ENCODE peak calls at places on chromosomes 1 and 21, in five cellular contexts. O is CD8-positive, alpha-beta T cell; V is SJSA1; U is esophagus muscularis mucosa; T is thoracic aorta. R is an unnamed sample.

GRCh38 chr1:179816196-179816960 is 61.2 kb downstream of the TOR1AIP2 start:
- DNase-seq in O (no peak), T (no peak), U (no peak), V (no peak), R (no peak)

GRCh38 chr1:225888898-225889690 is at the start of gene LEFTY1:
- DNase-seq in O (no peak), U (no peak), T (no peak), V (no peak), R (no peak)

GRCh38 chr1:13617108-13617507 is 33.5 kb downstream of the PDPN start:
- DNase-seq in U (no peak), T (no peak), V (no peak), O (no peak), R (no peak)

GRCh38 chr1:57424231-57425027 is 569 bp upstream of the DAB1 start:
- DNase-seq in U (no peak), T (no peak), V (peak), O (no peak), R (peak)

GRCh38 chr1:244460195-244460594 is 878 bp upstream of the CATSPERE start:
- DNase-seq in U (no peak), O (no peak), V (no peak), T (no peak), R (peak)

GRCh38 chr21:26939532-26940181 is 27.2 kb downstream of the ADAMTS5 start:
- DNase-seq in U (no peak), V (no peak), O (no peak), T (no peak), R (no peak)

GRCh38 chr21:31503939-31504338 is 155.6 kb upstream of the SOD1 start:
- DNase-seq in V (no peak), U (no peak), T (no peak), O (no peak), R (peak)

GRCh38 chr1:76807543-76808260 is 59.6 kb upstream of the ST6GALNAC5 start:
- DNase-seq in V (no peak), O (no peak), U (no peak), T (no peak), R (no peak)

GRCh38 chr21:31623664-31624063 is 35.8 kb upstream of the SOD1 start:
- DNase-seq in O (no peak), V (no peak), U (no peak), T (no peak), R (no peak)

GRCh38 chr21:41726970-41727783 is 39.7 kb downstream of the RIPK4 start:
- DNase-seq in U (no peak), V (peak), T (peak), O (no peak), R (peak)

GRCh38 chr1:1205769-1206375 is 520 bp downstream of the TNFRSF18 start:
- DNase-seq in V (no peak), T (no peak), O (no peak), U (no peak), R (no peak)

GRCh38 chr21:44750675-44751025 is 39.3 kb upstream of the TSPEAR start:
- DNase-seq in T (no peak), V (no peak), O (no peak), U (no peak), R (no peak)

GRCh38 chr1:192943522-192943921 is 115.6 kb downstream of the UCHL5 start:
- DNase-seq in O (no peak), U (no peak), V (no peak), T (no peak), R (no peak)

GRCh38 chr1:228075801-228076271 is 6.7 kb upstream of the ARF1 start:
- DNase-seq in T (no peak), V (no peak), U (no peak), O (no peak), R (no peak)

GRCh38 chr1:95370671-95370992 is 136.6 kb downstream of the RWDD3 start:
- DNase-seq in O (no peak), V (peak), T (no peak), U (no peak), R (no peak)

GRCh38 chr1:41514381-41514780 is 29.9 kb upstream of the EDN2 start:
- DNase-seq in T (no peak), U (no peak), V (no peak), O (no peak), R (no peak)

GRCh38 chr1:85580046-85580411 is 532 bp upstream of the CCN1 start:
- DNase-seq in O (no peak), T (no peak), V (peak), U (peak), R (peak)

GRCh38 chr1:231702804-231703203 is 76.2 kb downstream of the DISC1 start:
- DNase-seq in V (no peak), U (no peak), O (no peak), T (no peak), R (peak)

GRCh38 chr1:6803357-6803756 is 18.1 kb downstream of the CAMTA1 start:
- DNase-seq in U (no peak), T (no peak), O (no peak), V (no peak), R (peak)

GRCh38 chr1:70041317-70042045 is 163.9 kb downstream of the LRRC40 start:
- DNase-seq in T (no peak), V (no peak), O (no peak), U (no peak), R (no peak)

DNA sequence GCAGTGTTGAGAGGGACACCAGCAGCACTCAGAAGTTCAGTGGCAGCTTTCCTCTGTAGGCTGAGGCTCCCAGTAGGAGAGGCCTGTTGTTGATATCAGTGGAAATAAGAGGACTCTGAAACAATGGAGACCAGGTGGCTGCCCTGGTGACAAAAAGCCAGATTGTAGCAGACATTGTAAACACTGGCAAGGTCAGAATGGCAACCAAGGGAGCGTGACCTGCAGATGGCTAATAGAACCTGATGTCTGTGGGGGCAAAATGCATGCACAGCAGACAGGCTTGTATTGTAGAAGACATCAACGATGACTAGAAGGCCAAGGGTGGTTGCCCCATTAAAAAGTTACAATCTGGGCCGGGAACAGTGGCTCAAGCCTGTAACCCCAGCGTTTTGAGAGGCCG is 53.0 kb upstream of the GPR37L1 start:
- DNase-seq in O (no peak), V (no peak), U (no peak), T (no peak), R (no peak)
- H3K4me3 ChIP-seq in O (no peak), V (no peak), U (no peak), T (no peak), R (no peak)

GRCh38 chr1:3022511-3022973 is 1.3 kb downstream of the ACTRT2 start:
- DNase-seq in O (no peak), V (no peak), T (no peak), U (no peak), R (no peak)
- H3K4me3 ChIP-seq in O (no peak), V (no peak), T (no peak), U (no peak), R (no peak)

GRCh38 chr1:196260267-196260666 is 348.0 kb downstream of the KCNT2 start:
- DNase-seq in V (no peak), T (no peak), O (no peak), U (no peak), R (no peak)

GRCh38 chr1:196255762-196256161 is 352.5 kb downstream of the KCNT2 start:
- DNase-seq in U (no peak), O (no peak), V (no peak), T (no peak), R (no peak)

DNA sequence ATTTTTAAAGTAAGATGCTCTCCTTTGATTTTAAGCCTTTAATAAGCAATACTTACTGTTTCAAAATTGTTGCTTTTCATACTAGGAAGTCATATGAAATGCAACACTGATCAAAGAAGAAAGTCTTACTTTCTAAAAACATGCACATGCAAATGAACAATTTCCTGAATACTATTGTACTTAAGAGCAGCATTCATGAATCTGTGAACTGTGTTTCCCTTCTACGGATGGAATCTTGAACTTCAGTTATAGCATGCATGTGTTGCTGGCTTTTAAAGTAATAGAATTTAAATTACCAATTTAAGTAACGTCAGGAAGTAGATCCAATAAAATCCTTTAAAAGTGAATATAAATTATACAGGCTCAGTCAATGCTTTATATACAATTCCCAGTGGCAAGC is 348.9 kb downstream of the KCNT2 start:
- DNase-seq in U (no peak), V (no peak), T (no peak), O (no peak), R (no peak)
- H3K4me3 ChIP-seq in U (no peak), V (no peak), T (no peak), O (no peak), R (no peak)

DNA sequence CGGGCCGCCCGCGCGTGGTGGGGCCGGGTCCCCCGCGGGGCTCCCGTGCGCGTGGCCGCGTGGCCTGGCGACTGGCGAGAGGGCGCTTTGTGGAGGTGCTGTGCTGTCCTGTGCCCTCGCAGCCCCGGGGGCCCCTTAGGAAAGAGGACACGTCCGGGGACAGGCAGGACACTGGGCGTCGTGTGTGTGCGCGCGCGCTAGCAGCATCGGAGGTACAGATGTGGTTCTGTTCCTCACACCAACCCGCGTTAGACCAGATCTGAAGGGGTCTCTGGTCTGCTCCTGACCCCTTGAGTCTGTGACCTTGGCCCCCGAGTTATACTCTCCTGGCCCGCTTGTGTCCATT is 489 bp downstream of the ACTN2 start:
- DNase-seq in O (no peak), T (no peak), V (no peak), U (peak), R (no peak)
- H3K4me3 ChIP-seq in O (peak), T (peak), V (no peak), U (peak), R (peak)

GRCh38 chr1:89405275-89405929 is 41.5 kb downstream of the GBP6 start:
- DNase-seq in U (no peak), T (no peak), O (no peak), V (no peak), R (peak)

GRCh38 chr1:89407355-89407754 is 43.5 kb downstream of the GBP6 start:
- DNase-seq in U (no peak), V (no peak), O (no peak), T (no peak), R (no peak)
- H3K4me3 ChIP-seq in U (peak), V (no peak), O (peak), T (peak), R (no peak)

DNA sequence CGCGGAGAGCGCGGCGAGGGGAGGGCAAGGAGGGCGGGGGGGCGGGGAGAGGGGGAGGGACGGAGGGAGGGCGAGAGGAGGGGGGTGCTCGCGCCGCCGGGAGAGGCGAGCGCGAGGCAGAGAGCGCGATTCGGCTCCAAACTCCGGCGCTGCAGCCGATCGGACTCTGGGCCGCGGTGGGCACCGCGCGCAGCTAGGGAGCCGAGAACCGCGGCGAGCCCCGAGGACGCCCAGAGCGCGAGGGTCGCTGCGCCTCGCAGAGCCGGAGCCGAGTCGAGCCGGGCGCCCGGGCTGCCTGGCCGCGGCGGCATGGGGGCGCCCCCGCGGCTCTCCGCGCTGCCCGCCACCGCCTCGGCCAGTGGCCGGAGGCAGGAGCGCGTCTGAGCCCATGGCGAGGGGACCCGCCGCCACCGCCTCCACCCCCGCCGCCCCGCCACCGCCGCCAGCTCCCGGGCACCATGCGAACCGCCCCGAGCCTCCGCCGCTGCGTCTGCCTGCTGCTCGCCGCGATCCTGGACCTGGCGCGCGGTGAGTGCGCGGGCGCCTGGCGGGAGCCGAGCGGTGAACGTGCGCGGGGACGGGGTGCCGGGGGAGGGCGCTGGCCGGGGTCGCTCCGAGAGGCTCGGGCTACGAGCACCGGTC is at the start of gene IGSF21:
- DNase-seq in T (no peak), O (no peak), V (no peak), U (no peak), R (no peak)
- H3K4me3 ChIP-seq in T (peak), O (no peak), V (no peak), U (peak), R (no peak)

GRCh38 chr1:54296666-54297065 is 96.7 kb downstream of the MRPL37 start:
- DNase-seq in T (no peak), O (no peak), V (no peak), U (no peak), R (no peak)
- H3K4me3 ChIP-seq in T (no peak), O (no peak), V (no peak), U (no peak), R (no peak)

DNA sequence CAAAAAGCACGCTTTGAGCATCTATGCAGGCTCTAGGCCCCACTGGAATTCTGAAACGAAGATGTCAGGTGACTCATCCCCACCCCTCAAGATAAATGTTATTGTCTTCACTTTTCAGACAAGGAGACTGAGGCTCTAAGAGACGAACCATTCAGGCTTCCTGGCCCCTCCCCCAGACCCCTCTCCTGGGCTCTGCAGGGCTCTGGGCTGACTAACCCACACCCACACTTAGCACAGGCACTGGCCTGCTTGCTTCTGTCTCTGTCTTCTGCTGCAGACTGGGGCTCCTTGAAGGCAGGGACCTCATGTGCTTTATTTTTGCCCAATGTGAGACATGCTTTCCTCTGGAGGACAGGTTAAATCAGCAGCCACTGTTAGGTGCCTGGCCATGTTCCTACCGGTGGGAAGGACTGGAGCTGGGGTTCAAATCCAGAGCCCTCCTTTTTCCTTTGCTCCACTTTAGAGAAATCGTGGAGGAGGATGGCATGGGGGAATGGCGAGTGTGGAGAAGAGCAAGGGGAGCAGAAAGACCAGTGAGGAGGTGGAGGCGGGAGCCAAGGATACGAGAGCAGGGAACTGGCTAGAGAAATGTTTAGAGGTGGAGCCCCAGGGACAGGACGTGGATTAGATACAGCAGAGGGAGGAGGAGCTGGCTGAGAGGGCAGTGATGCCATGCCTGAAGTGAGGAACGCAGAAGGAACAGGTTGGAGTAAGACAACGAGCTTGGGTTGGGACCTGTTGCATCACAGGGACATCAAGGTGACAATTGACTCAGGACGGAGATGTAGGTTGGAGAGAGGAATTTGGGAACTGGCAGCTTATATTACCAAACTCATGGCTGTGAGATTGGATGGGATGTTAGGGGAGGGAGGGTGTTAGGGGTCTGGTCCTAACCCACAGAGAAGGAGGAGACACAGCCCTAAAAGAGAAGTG is 1.7 kb downstream of the TMEM125 start:
- DNase-seq in O (no peak), T (no peak), V (no peak), U (no peak), R (no peak)
- H3K4me3 ChIP-seq in O (peak), T (no peak), V (no peak), U (no peak), R (peak)

GRCh38 chr1:156655151-156655903 is 13.4 kb downstream of the BCAN start:
- DNase-seq in V (no peak), U (no peak), O (no peak), T (no peak), R (no peak)

GRCh38 chr1:156655904-156656516 is 14.1 kb downstream of the BCAN start:
- DNase-seq in O (no peak), U (no peak), V (no peak), T (no peak), R (no peak)

GRCh38 chr1:156657971-156658319 is 16.0 kb downstream of the BCAN start:
- DNase-seq in T (no peak), U (no peak), V (no peak), O (no peak), R (no peak)

GRCh38 chr1:156657161-156657970 is 15.4 kb downstream of the BCAN start:
- DNase-seq in O (peak), T (peak), V (peak), U (no peak), R (peak)

GRCh38 chr1:156656779-156657160 is 14.9 kb downstream of the BCAN start:
- DNase-seq in U (no peak), T (no peak), V (no peak), O (no peak), R (no peak)
- H3K4me3 ChIP-seq in U (peak), T (peak), V (no peak), O (peak), R (no peak)